ENCODE peak calls at places on chromosomes 12 and 14, in nine cellular contexts. M is testis, F is thyroid gland, P is IMR-90, G is Peyer's patch, S is gastrocnemius medialis, R is A549, I is endothelial cell of umbilical vein, Z is spleen. U is an unnamed sample. For H3K9me3, the result is how much of the 10 kb centered on the place peaks cover.

GRCh38 chr12:3207858-3208257 is 130.7 kb downstream of the TSPAN9 start:
- DNase-seq in I (no peak), R (no peak), Z (no peak), G (no peak), S (no peak), M (no peak), P (no peak), F (no peak), U (no peak)

GRCh38 chr14:75837151-75837787 is 144.5 kb downstream of the TGFB3 start:
- DNase-seq in F (no peak), G (no peak), M (no peak), Z (no peak), R (no peak), S (no peak), I (no peak), P (no peak), U (no peak)

GRCh38 chr14:61128382-61129167 is 147.5 kb downstream of the SLC38A6 start:
- DNase-seq in I (no peak), M (no peak), S (no peak), F (no peak), Z (no peak), R (no peak), P (peak), G (no peak), U (no peak)

GRCh38 chr14:75372260-75372659 is 55.6 kb upstream of the JDP2 start:
- DNase-seq in P (no peak), I (no peak), M (peak), S (peak), Z (no peak), F (no peak), R (no peak), G (no peak), U (no peak)

GRCh38 chr12:88334271-88334670 is 192.2 kb downstream of the TMTC3 start:
- DNase-seq in G (no peak), I (no peak), F (no peak), S (peak), M (no peak), Z (no peak), P (peak), R (no peak), U (peak)

GRCh38 chr14:101991336-101991735 is 27.0 kb downstream of the DYNC1H1 start:
- DNase-seq in F (no peak), Z (no peak), G (no peak), R (no peak), I (no peak), S (no peak), M (no peak), P (no peak), U (no peak)

GRCh38 chr12:42145197-42145549 is 499 bp upstream of the GXYLT1 start:
- DNase-seq in F (no peak), G (no peak), R (no peak), M (no peak), I (no peak), S (no peak), P (peak), Z (no peak), U (no peak)

GRCh38 chr14:70093156-70093555 is 95.6 kb downstream of the SLC8A3 start:
- DNase-seq in M (no peak), R (no peak), F (no peak), I (no peak), Z (no peak), P (no peak), S (no peak), G (no peak), U (no peak)

GRCh38 chr12:76739896-76740295 is 24.0 kb upstream of the ZDHHC17 start:
- DNase-seq in R (no peak), S (no peak), F (no peak), G (no peak), I (no peak), P (no peak), M (no peak), Z (no peak), U (no peak)

GRCh38 chr12:67663121-67663520 is 14.6 kb downstream of the DYRK2 start:
- DNase-seq in R (no peak), M (no peak), Z (no peak), I (no peak), S (no peak), P (peak), G (no peak), F (no peak), U (no peak)

GRCh38 chr12:111426341-111427185 is 20.8 kb downstream of the SH2B3 start:
- DNase-seq in P (peak), M (no peak), F (no peak), G (no peak), S (no peak), I (peak), Z (no peak), R (no peak), U (no peak)

GRCh38 chr12:6936642-6937480 is 6.8 kb upstream of the RNU7-1 start:
- DNase-seq in F (no peak), I (no peak), G (no peak), R (no peak), S (no peak), M (no peak), Z (peak), P (no peak), U (no peak)

GRCh38 chr14:23559010-23559920 is 3.2 kb downstream of the THTPA start:
- DNase-seq in M (peak), F (peak), R (peak), Z (peak), P (peak), G (peak), S (peak), I (peak), U (no peak)

GRCh38 chr12:22250762-22251161 is 83.7 kb downstream of the ST8SIA1 start:
- DNase-seq in P (no peak), M (no peak), F (no peak), R (no peak), S (no peak), Z (no peak), G (no peak), I (no peak), U (no peak)

GRCh38 chr14:22560638-22561365 is 28.2 kb downstream of the DAD1 start:
- DNase-seq in G (peak), P (no peak), Z (no peak), S (no peak), R (no peak), F (peak), I (no peak), M (no peak), U (no peak)

GRCh38 chr14:24437020-24437735 is 5.4 kb downstream of the SDR39U1 start:
- DNase-seq in G (no peak), R (no peak), S (no peak), Z (no peak), M (no peak), P (no peak), F (no peak), I (peak), U (no peak)

GRCh38 chr14:71597289-71597920 is 334.8 kb upstream of the RGS6 start:
- DNase-seq in Z (no peak), S (no peak), G (no peak), P (no peak), R (no peak), I (no peak), F (no peak), M (no peak), U (no peak)

GRCh38 chr14:74425525-74426201 is 347 bp downstream of the SYNDIG1L start:
- DNase-seq in I (peak), S (no peak), G (no peak), Z (peak), F (peak), M (peak), R (peak), P (no peak), U (no peak)

GRCh38 chr14:32202941-32203882 is at the start of gene RNU6-8:
- DNase-seq in R (peak), F (peak), M (peak), G (peak), Z (peak), I (peak), S (peak), P (peak), U (peak)

GRCh38 chr12:32331133-32331532 is 68.2 kb upstream of the FGD4 start:
- DNase-seq in F (no peak), R (no peak), I (peak), Z (no peak), P (peak), S (no peak), M (no peak), G (no peak), U (no peak)

GRCh38 chr12:77814361-77814760 is 16.3 kb upstream of the NAV3 start:
- DNase-seq in R (no peak), G (no peak), S (no peak), Z (no peak), M (no peak), I (no peak), F (no peak), P (no peak), U (no peak)

GRCh38 chr14:69711065-69711464 is 55.9 kb upstream of the SRSF5 start:
- DNase-seq in I (no peak), M (no peak), Z (no peak), S (peak), F (peak), R (no peak), G (no peak), P (peak), U (peak)

GRCh38 chr12:43835264-43835655 is 621 bp upstream of the TMEM117 start:
- DNase-seq in M (peak), G (peak), F (no peak), S (no peak), Z (no peak), P (peak), I (no peak), R (no peak), U (no peak)

GRCh38 chr12:89783321-89784060 is 74.9 kb upstream of the ATP2B1 start:
- DNase-seq in Z (no peak), I (peak), F (no peak), R (no peak), M (no peak), S (no peak), P (peak), G (no peak), U (no peak)

GRCh38 chr12:90497923-90498545 is 456.9 kb downstream of the CCER1 start:
- DNase-seq in M (no peak), F (no peak), I (no peak), Z (no peak), P (no peak), R (no peak), S (no peak), G (no peak), U (no peak)

GRCh38 chr14:47676301-47676617 is 854 bp upstream of the MDGA2 start:
- DNase-seq in I (no peak), S (no peak), G (no peak), R (no peak), Z (no peak), M (no peak), F (no peak), P (no peak), U (no peak)
- TF ChIP-seq POLR2A in I (no peak), S (no peak), G (no peak), R (no peak), Z (no peak), M (no peak), F (no peak), P (no peak), U (no peak)

GRCh38 chr12:47991106-47991550 is 13.1 kb downstream of the COL2A1 start:
- DNase-seq in M (no peak), R (no peak), P (no peak), Z (peak), F (no peak), S (no peak), G (no peak), I (no peak), U (no peak)
- H3K27ac ChIP-seq in M (no peak), R (no peak), P (no peak), Z (no peak), F (no peak), S (no peak), G (no peak), I (no peak), U (no peak)

GRCh38 chr14:91216731-91217226 is 27.7 kb downstream of the GPR68 start:
- DNase-seq in R (no peak), G (no peak), I (no peak), F (no peak), S (no peak), P (no peak), M (no peak), Z (no peak), U (no peak)

GRCh38 chr14:91218041-91218440 is 26.5 kb downstream of the GPR68 start:
- DNase-seq in P (no peak), G (no peak), F (no peak), I (peak), Z (no peak), R (no peak), S (no peak), M (no peak), U (no peak)

GRCh38 chr14:91214306-91214705 is 30.2 kb downstream of the GPR68 start:
- DNase-seq in I (no peak), G (no peak), P (no peak), M (no peak), S (no peak), R (no peak), Z (peak), F (no peak), U (no peak)

GRCh38 chr14:91211017-91211416 is 33.5 kb downstream of the GPR68 start:
- DNase-seq in S (no peak), F (no peak), P (no peak), M (no peak), R (no peak), G (no peak), I (no peak), Z (no peak), U (no peak)

DNA sequence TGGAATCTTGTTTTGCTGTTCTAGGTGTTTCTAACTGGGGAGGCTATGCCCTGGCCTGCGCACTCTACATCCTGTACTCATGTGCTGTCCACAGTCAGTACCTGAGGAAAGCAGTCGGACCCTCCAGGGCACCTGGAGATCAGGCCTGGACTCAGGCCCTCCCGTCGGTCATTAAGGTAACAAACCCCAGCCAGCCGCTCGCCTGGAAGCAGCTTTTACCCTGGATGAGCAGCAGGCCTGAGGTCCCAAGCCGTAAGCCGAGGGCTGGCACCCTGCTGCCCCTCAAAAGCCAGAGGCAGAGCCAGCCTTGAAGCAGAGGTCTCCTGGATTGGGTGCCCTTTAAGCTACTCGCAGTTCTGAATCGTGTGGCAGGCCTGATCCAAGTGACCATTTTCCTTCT is 29.1 kb downstream of the GPR68 start:
- DNase-seq in M (no peak), R (no peak), Z (peak), G (no peak), I (no peak), F (no peak), S (no peak), P (no peak), U (no peak)
- H3K9me3 ChIP-seq in M (under half), R (under half), Z (under half), G (under half), I (under half), F (under half), S (under half), P (under half), U (under half)

GRCh38 chr12:53097207-53097563 is 282 bp upstream of the IGFBP6 start:
- DNase-seq in I (peak), M (peak), S (no peak), Z (no peak), P (peak), R (no peak), F (no peak), G (no peak), U (no peak)
- TF ChIP-seq POLR2A in I (no peak), M (no peak), S (no peak), Z (no peak), P (no peak), R (no peak), F (no peak), G (no peak), U (no peak)

DNA sequence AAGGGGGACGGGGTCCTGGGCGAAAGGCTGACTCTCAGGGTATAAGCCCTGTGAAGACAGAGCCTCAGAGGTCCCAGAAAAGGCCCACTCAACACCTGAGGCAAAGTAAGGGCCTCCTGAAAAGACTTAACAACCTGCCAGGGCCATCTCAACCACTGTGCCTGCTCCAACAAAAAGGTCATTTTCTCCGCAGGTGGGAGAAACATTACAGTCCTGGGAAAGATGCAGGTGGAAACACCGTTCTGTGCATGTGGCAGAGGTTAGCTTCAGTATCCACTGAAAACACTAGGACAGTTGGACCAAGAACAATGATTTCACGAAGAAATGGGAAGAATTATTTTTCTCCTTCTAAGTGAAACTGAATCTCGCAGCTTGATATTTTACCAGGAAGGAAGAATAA is 50.9 kb downstream of the CCDC88C start:
- DNase-seq in Z (no peak), S (no peak), M (no peak), F (no peak), P (no peak), R (no peak), I (no peak), G (no peak), U (no peak)
- H3K27ac ChIP-seq in Z (peak), S (no peak), M (no peak), F (no peak), P (no peak), R (no peak), I (no peak), G (peak), U (no peak)

DNA sequence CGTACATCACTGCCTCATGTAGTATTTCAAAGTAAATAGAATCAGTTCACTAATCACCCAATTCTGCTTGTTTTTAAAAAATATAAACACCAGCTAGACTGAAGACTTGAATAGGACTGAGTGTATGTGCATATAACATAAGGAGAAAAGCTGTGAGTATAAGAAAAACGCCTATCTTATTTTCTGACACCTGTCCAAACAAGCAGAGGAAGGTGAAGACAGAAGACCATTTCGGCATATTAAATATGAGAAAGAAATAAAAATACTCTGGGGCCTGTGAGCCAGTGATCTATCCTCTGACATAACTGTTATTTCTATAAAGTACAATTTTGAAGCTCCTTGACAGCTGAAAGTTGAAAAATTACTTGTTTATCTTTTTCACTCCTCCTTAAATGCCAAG is 111.3 kb upstream of the EEA1 start:
- DNase-seq in Z (no peak), F (no peak), I (no peak), S (no peak), M (no peak), G (no peak), R (no peak), P (no peak), U (no peak)
- H3K9me3 ChIP-seq in Z (under half), F (under half), I (under half), S (under half), M (under half), G (under half), R (under half), P (under half), U (under half)

GRCh38 chr14:104752735-104753527 is at the start of gene SIVA1:
- DNase-seq in M (peak), G (peak), I (peak), P (peak), F (peak), R (peak), Z (peak), S (peak), U (peak)
- TF ChIP-seq POLR2A in M (peak), G (peak), I (peak), P (peak), F (peak), R (peak), Z (peak), S (peak), U (peak)

U was measured in uterus.